ENCODE peak calls at places on chromosomes 16 and 17, in nine cellular contexts. K is activated CD8-positive, alpha-beta memory T cell treated with anti-CD3 and anti-CD28 coated beads, Interleukin-2, amount 50 U/mL, for 48 hours; O is bronchial epithelial cell; X is activated T-cell treated with anti-CD3 and anti-CD28 coated beads, Interleukin-2, amount 50 U/mL, for 72 hours; T is fibroblast of the aortic adventitia; V is ureter; P is NCI-H446; R is T1000; C is caudate nucleus. N is an unnamed sample.
A peak's percentile ranks its signal among the peaks of the same experiment; 100 is the strongest.

GRCh38 chr16:68311316-68311620 is 449 bp downstream of the PRMT7 start:
- DNase-seq in T (no peak), R (no peak), C (no peak), K (no peak), X (peak; percentile 77), P (no peak), O (no peak), V (no peak), N (no peak)

GRCh38 chr16:50114357-50115129 is 38.6 kb upstream of the TENT4B start:
- DNase-seq in C (no peak), P (no peak), V (no peak), R (no peak), X (no peak), T (no peak), K (no peak), O (peak; percentile 10), N (no peak)

GRCh38 chr16:88356727-88357199 is 26.0 kb upstream of the ZNF469 start:
- DNase-seq in T (no peak), O (no peak), V (no peak), R (no peak), X (no peak), C (no peak), K (no peak), P (no peak), N (no peak)

GRCh38 chr17:77887110-77887463 is 71.4 kb upstream of the TNRC6C start:
- DNase-seq in O (no peak), V (no peak), C (no peak), X (no peak), K (no peak), R (no peak), P (no peak), T (no peak), N (no peak)

GRCh38 chr16:48862087-48862532 is 252.1 kb upstream of the N4BP1 start:
- DNase-seq in C (no peak), R (peak; percentile 33), O (peak; percentile 22), T (peak; percentile 12), K (no peak), V (no peak), P (no peak), X (no peak), N (no peak)

GRCh38 chr17:68095205-68095811 is 59.8 kb downstream of the KPNA2 start:
- DNase-seq in R (no peak), V (no peak), K (no peak), O (no peak), X (no peak), P (no peak), C (no peak), T (no peak), N (no peak)

GRCh38 chr17:40459646-40460584 is 16.7 kb downstream of the IGFBP4 start:
- DNase-seq in X (no peak), P (no peak), O (no peak), C (no peak), R (no peak), K (no peak), T (no peak), V (no peak), N (no peak)

GRCh38 chr16:50305441-50306061 is 39.2 kb downstream of the ADCY7 start:
- DNase-seq in T (no peak), V (peak; percentile 40), K (peak; percentile 40), P (no peak), X (no peak), C (no peak), R (no peak), O (no peak), N (no peak)

GRCh38 chr17:1495265-1495664 is 2.8 kb upstream of the MYO1C start:
- DNase-seq in P (no peak), K (no peak), V (peak; percentile 77), T (peak; percentile 24), O (no peak), R (no peak), X (no peak), C (no peak), N (no peak)

GRCh38 chr17:60535382-60536279 is 9.6 kb upstream of the APPBP2 start:
- DNase-seq in C (no peak), T (peak; percentile 46), O (peak; percentile 3), K (no peak), R (no peak), X (no peak), P (no peak), V (no peak), N (no peak)

GRCh38 chr17:33778505-33779398 is 476.3 kb upstream of the CCL2 start:
- DNase-seq in V (peak; percentile 49), P (no peak), R (no peak), X (peak; percentile 9), C (no peak), T (peak; percentile 68), K (peak; percentile 52), O (peak; percentile 49), N (peak; percentile 9)

GRCh38 chr17:73191443-73192218 is 1.2 kb upstream of the COG1 start:
- DNase-seq in C (no peak), K (peak; percentile 71), R (peak; percentile 27), X (peak; percentile 68), O (peak; percentile 69), V (peak; percentile 71), P (peak; percentile 46), T (peak; percentile 77), N (peak; percentile 29)

GRCh38 chr17:55348749-55349354 is 72.8 kb downstream of the MMD start:
- DNase-seq in T (peak; percentile 64), R (peak; percentile 4), P (peak; percentile 27), V (peak; percentile 54), O (peak; percentile 37), C (no peak), X (peak; percentile 45), K (no peak), N (no peak)

GRCh38 chr17:73797594-73798110 is 153.4 kb upstream of the SDK2 start:
- DNase-seq in P (no peak), K (no peak), O (no peak), C (no peak), X (no peak), T (no peak), R (no peak), V (no peak), N (no peak)

GRCh38 chr17:80267391-80267790 is 6.7 kb downstream of the RNF213 start:
- DNase-seq in P (no peak), T (no peak), O (no peak), C (no peak), X (no peak), V (no peak), K (no peak), R (no peak), N (no peak)

GRCh38 chr17:45857977-45858708 is 13.5 kb downstream of the SPPL2C start:
- DNase-seq in R (no peak), P (no peak), O (peak; percentile 17), C (no peak), T (peak; percentile 25), X (no peak), V (no peak), K (no peak), N (no peak)

GRCh38 chr16:84014570-84015327 is 27.8 kb downstream of the SLC38A8 start:
- DNase-seq in T (no peak), C (no peak), X (no peak), R (no peak), K (no peak), V (no peak), P (no peak), O (no peak), N (no peak)

GRCh38 chr17:44402564-44403172 is 13.2 kb upstream of the ITGA2B start:
- DNase-seq in V (no peak), C (no peak), P (no peak), X (peak; percentile 25), O (no peak), K (no peak), R (no peak), T (no peak), N (no peak)

GRCh38 chr17:18377437-18378204 is at the start of gene EVPLL:
- DNase-seq in P (no peak), X (no peak), O (peak; percentile 94), V (peak; percentile 92), C (no peak), R (no peak), K (no peak), T (no peak), N (no peak)

GRCh38 chr16:11801481-11802021 is 4.5 kb upstream of the ZC3H7A start:
- DNase-seq in P (no peak), K (no peak), C (no peak), V (no peak), R (peak; percentile 33), T (no peak), X (no peak), O (peak; percentile 62), N (no peak)

N was measured in stimulated activated effector memory CD8-positive, alpha-beta T cell treated with anti-CD3 and anti-CD28 coated beads, Interleukin-12 subunit alpha, Interleukin-12 subunit beta, amount 100 ng/mL, for 72 hours.